ENCODE peak calls at places on chromosome 20, in five cellular contexts. O is GM23248, P is GM23338, D is OCI-LY7, H is PC-3. B is an unnamed sample. For H4K20me1, the result is how much of the 10 kb centered on the place peaks cover.

GRCh38 chr20:44733341-44734069 is 12.2 kb upstream of the KCNK15 start:
- DNase-seq in O (peak), P (peak), H (peak), D (peak), B (peak)

GRCh38 chr20:13868331-13868730 is 83.5 kb downstream of the NDUFAF5 start:
- DNase-seq in O (peak), D (no peak), P (no peak), H (no peak), B (no peak)

GRCh38 chr20:20079102-20079784 is 26.9 kb downstream of the CFAP61 start:
- DNase-seq in D (no peak), P (peak), O (no peak), H (peak), B (no peak)

GRCh38 chr20:47377122-47377722 is 20.7 kb upstream of the ZMYND8 start:
- DNase-seq in H (no peak), D (no peak), P (no peak), O (no peak), B (no peak)

GRCh38 chr20:48599106-48599747 is 228.6 kb downstream of the PREX1 start:
- DNase-seq in O (no peak), D (peak), P (no peak), H (no peak), B (no peak)

GRCh38 chr20:8223096-8223870 is 91.2 kb downstream of the PLCB1 start:
- DNase-seq in P (no peak), H (peak), O (peak), D (no peak), B (no peak)

GRCh38 chr20:44301285-44301684 is 9.7 kb downstream of the FITM2 start:
- DNase-seq in O (no peak), H (no peak), D (no peak), P (no peak), B (no peak)

GRCh38 chr20:21396045-21396893 is 1.1 kb downstream of the NKX2-4 start:
- DNase-seq in O (no peak), P (peak), D (no peak), H (no peak), B (peak)

GRCh38 chr20:6562111-6562510 is 205.4 kb upstream of the BMP2 start:
- DNase-seq in O (peak), D (no peak), H (peak), P (no peak), B (no peak)

GRCh38 chr20:33680681-33681080 is 5.5 kb downstream of the E2F1 start:
- DNase-seq in H (no peak), D (no peak), P (no peak), O (peak), B (no peak)

GRCh38 chr20:58406422-58407001 is 17.5 kb downstream of the VAPB start:
- DNase-seq in H (peak), D (no peak), P (no peak), O (peak), B (no peak)
- H4K20me1 ChIP-seq in H (half or more), D (under half), P (under half), O (under half), B (half or more)

DNA sequence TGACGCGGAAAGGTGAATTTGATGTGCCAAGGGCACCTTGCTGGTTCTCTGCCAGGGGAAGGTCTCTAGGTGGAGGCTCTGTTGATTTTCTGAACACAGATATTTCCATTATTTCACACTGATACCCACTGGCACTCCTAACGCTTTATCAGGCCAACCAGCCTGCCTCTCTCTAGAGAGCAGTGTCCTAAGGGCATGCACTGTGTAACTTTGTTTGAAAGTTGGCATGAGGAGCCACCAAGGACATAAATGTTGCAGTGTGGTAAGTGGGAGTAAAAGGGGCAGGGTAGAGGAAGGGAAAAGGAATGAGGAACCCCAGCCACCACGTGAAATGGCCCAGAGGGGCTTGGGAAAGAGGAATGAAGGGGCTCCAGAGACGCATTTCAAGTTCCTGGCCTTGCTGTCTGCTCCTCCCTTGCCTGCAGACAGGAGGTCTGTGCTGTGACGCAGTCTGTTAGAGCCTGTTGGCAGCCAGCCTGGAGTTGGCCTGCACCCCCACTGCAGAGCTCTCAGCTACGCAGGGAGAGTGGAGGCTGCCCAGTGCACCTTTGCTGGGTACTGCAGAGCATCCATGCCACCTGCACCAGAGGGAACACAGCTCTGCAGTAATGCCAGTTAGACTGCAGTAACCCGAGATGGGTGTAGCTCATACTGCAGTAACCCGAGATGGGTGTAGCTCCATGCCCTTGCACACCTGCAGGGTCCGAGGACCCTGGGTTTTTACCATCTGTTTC is 86.9 kb upstream of the SNAP25 start:
- DNase-seq in P (peak), O (peak), H (peak), D (no peak), B (peak)
- TF ChIP-seq EZH2phosphoT487 in P (no peak), O (no peak), H (no peak), D (no peak), B (no peak)

DNA sequence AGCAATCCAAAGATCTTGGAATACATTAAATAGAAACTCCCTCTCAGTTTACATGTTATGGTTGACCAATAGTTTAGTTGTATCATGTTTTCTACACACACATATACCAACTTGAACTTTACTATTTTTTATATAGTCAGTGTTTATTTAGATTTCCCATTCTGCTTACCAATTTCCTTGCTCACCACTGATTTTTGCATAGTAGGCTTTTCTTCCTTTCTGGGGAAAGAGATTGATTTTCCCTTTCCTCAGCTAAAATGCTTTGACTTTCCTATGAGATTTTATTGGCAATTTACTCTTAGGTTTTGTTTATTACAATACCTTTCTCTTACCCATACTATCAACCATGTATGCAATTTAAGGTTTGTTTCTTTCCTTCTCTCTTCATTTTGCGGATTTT is 665.6 kb downstream of the PTPRT start:
- DNase-seq in P (no peak), O (no peak), H (no peak), D (no peak), B (no peak)
- H4K20me1 ChIP-seq in P (under half), O (under half), H (under half), D (under half), B (under half)

GRCh38 chr20:39830903-39831302 is 858.1 kb downstream of the MAFB start:
- DNase-seq in O (no peak), P (no peak), H (no peak), D (no peak), B (no peak)
- TF ChIP-seq EZH2phosphoT487 in O (no peak), P (no peak), H (no peak), D (no peak), B (no peak)

GRCh38 chr20:35663813-35664543 is 722 bp downstream of the CPNE1 start:
- DNase-seq in H (peak), O (peak), P (peak), D (peak), B (peak)

GRCh38 chr20:35662541-35662940 is 2.2 kb downstream of the CPNE1 start:
- DNase-seq in H (peak), O (peak), P (no peak), D (no peak), B (no peak)

GRCh38 chr20:35664544-35665206 is at the start of the genes CPNE1 and RBM12:
- DNase-seq in D (peak), O (peak), H (peak), P (peak), B (peak)

GRCh38 chr20:35661908-35662307 is 2.8 kb downstream of the CPNE1 start:
- DNase-seq in O (no peak), P (no peak), H (no peak), D (no peak), B (no peak)

DNA sequence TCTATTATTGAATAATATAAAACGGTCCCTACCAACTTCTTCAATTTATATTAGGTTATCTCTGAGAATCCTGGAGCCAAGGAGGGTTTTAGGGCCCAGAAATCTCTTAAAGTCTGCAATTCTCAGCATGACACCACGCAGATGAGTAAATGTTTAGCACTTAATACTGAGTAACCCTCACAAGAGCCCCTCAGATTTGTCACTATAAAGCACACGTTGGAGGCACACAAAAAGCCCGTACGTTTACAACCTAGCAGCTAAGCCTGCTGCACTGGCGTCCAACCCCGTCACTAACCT is 1.2 kb downstream of the CPNE1 start:
- DNase-seq in P (no peak), O (peak), H (peak), D (peak), B (no peak)
- H4K20me1 ChIP-seq in P (half or more), O (under half), H (half or more), D (under half), B (half or more)

DNA sequence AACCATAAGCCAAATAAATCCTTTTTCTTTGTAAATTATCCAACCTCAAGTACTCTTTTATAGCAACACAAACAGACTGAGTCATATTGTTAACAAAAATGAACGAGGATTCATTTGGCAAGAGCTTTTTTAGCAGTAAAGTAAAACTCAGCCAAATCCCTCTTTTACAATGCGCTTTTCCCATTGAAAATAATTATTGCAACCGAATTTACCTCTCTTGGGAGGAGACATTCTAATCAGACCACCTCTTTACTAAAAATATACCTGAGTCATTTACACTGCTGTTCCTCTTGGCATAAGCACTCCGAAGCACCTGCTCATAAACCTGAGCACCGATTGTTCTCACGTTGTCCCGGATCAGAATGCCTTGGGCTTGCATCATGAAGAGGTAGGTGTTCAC is 57.4 kb downstream of the B4GALT5 start:
- DNase-seq in P (no peak), D (no peak), O (peak), H (peak), B (no peak)
- TF ChIP-seq EZH2phosphoT487 in P (no peak), D (no peak), O (no peak), H (no peak), B (no peak)

DNA sequence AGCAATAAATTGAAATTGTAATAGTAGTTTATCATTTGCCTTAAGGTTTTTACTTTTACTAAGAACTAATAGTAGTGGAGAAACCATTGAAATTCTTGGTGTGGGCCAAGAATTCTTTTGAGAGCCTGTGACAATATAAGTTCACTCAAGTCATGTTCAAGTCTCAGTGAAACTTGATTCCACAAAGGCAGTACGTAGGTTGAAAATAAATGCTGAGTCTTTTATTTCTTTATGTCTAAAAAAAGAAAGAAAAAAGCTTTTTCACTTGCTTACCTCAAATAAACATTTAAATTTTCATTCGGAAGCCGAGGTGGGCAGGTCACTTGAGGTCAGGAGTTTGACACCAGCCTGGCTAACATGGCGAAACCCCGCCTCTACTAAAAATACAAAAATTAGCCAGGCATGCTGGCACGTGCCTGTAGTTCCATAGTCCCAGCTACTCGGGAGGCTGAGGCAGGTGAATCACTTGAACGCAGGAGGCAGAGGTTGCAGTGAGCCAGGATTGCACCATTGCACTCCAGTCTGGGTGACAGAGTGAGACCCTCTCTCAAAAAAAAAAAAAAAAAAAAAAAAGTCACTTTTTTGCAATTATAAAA is 57.8 kb upstream of the NELFCD start:
- DNase-seq in H (no peak), D (no peak), P (no peak), O (no peak), B (no peak)
- H4K20me1 ChIP-seq in H (under half), D (under half), P (under half), O (under half), B (under half)

DNA sequence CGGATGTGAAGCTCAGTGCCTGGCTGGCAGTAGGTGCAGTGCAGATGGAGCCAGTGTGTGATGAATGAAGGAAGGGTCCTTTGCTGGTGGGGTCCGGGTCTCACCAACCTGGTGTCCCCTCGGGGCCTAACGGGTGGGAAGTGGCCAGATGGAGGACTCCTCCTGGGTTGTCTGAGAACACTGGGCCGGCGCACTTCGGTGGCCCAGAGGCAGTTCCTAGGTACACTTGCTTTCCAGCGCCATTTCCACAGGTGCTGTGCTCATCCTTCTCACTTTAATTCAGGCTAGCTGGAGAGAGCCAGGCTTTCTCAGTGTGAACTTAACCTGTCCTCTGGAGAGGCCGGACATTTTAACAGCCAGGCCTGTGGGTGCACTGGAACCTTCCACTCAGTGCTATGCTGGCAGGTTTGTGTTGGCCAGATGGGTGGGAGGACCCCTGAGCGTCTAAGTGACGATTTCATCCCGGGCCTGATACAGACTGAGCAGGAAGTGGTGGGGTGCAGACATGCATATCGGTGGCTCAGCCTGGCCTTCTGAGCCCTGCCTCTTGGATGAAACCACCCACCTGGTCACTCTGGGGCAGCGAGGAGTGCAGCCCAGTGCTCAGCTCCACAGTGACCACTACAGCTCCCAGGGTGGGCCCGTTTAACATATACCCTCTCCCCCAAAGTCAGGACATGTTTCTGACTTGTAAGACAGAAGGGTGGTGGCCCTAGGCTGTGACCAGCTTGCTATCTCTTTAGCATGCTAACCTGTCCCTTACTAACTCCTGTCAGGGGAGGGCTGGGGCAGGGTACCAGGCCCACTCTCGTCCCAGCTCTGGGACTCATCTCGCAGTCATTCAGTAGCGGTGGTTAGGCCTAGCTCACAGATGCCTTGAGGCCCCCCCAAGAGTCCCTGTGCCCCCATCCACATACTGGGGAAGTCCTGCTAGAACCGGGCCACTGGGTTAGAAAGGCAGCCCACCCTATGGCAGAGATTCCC is 8.2 kb upstream of the PYGB start:
- DNase-seq in D (peak), H (no peak), O (no peak), P (no peak), B (no peak)
- TF ChIP-seq EZH2phosphoT487 in D (no peak), H (no peak), O (no peak), P (no peak), B (no peak)